ENCODE peak calls at places on chromosomes 11 and 22, in nine cellular contexts. F is IMR-90, I is stomach, W is GM10248, B is right atrium auricular region, Y is WTC11, C is ovary, D is BJ, Q is progenitor cell of endocrine pancreas. G is an unnamed sample.

GRCh38 chr22:45294030-45294429 is 9.3 kb downstream of the UPK3A start:
- DNase-seq in B (no peak), W (no peak), I (no peak), D (no peak), Q (no peak), Y (no peak), C (no peak), F (no peak), G (no peak)

GRCh38 chr11:66155387-66156073 is 85.5 kb downstream of the PACS1 start:
- DNase-seq in B (no peak), D (no peak), I (no peak), C (no peak), F (no peak), W (no peak), Q (no peak), Y (no peak), G (no peak)

GRCh38 chr11:57237204-57237681 is at the start of gene APLNR:
- DNase-seq in I (no peak), C (no peak), Q (no peak), Y (no peak), D (no peak), F (no peak), W (no peak), B (no peak), G (no peak)

GRCh38 chr11:66315498-66315885 is 1.4 kb downstream of the CD248 start:
- DNase-seq in C (no peak), F (no peak), B (no peak), Q (no peak), D (no peak), Y (no peak), I (no peak), W (no peak), G (no peak)

GRCh38 chr22:36644333-36644757 is 59.2 kb downstream of the CACNG2 start:
- DNase-seq in C (no peak), F (peak), D (peak), Q (peak), W (peak), I (no peak), B (no peak), Y (peak), G (peak)

GRCh38 chr11:86577663-86578636 is 94.5 kb downstream of the ME3 start:
- DNase-seq in I (no peak), Q (no peak), C (peak), Y (no peak), F (peak), B (peak), D (peak), W (no peak), G (peak)

GRCh38 chr22:30416843-30417242 is 8.7 kb upstream of the MTFP1 start:
- DNase-seq in I (no peak), Y (no peak), F (no peak), Q (no peak), B (no peak), D (no peak), C (no peak), W (no peak), G (no peak)

GRCh38 chr11:45092901-45093760 is 53.3 kb upstream of the PRDM11 start:
- DNase-seq in W (no peak), F (peak), Q (no peak), B (no peak), C (no peak), D (no peak), I (peak), Y (no peak), G (no peak)

GRCh38 chr11:206516-207212 is 535 bp downstream of the BET1L start:
- DNase-seq in B (peak), W (no peak), D (no peak), I (peak), Y (no peak), F (no peak), C (peak), Q (no peak), G (no peak)

GRCh38 chr22:39530692-39531331 is 1.7 kb downstream of the RPS19BP1 start:
- DNase-seq in W (no peak), B (no peak), I (no peak), Q (no peak), Y (no peak), F (peak), D (no peak), C (no peak), G (no peak)

GRCh38 chr22:27175444-27175843 is 518.1 kb downstream of the MIAT start:
- DNase-seq in Y (no peak), B (no peak), W (no peak), C (no peak), Q (no peak), D (no peak), F (no peak), I (no peak), G (no peak)

GRCh38 chr11:133064152-133064877 is 468.0 kb downstream of the OPCML start:
- DNase-seq in B (peak), W (peak), F (peak), Y (peak), I (peak), Q (peak), C (no peak), D (no peak), G (no peak)

GRCh38 chr11:13972033-13972910 is 9.7 kb downstream of the SPON1 start:
- DNase-seq in F (peak), W (no peak), Y (no peak), I (no peak), D (no peak), C (no peak), B (no peak), Q (no peak), G (no peak)

GRCh38 chr11:69644071-69644961 is 3.4 kb downstream of the CCND1 start:
- DNase-seq in B (peak), F (peak), Q (no peak), D (peak), Y (no peak), W (no peak), I (peak), C (peak), G (peak)

GRCh38 chr11:45113807-45114206 is 32.6 kb upstream of the PRDM11 start:
- DNase-seq in F (no peak), W (no peak), Q (no peak), C (no peak), I (no peak), D (no peak), Y (no peak), B (no peak), G (no peak)

GRCh38 chr11:60942970-60943565 is 8.9 kb downstream of the SLC15A3 start:
- DNase-seq in Y (no peak), C (no peak), I (peak), B (no peak), W (no peak), Q (no peak), D (no peak), F (no peak), G (no peak)

GRCh38 chr22:44309647-44310046 is 3.1 kb downstream of the SHISAL1 start:
- DNase-seq in B (no peak), I (no peak), Q (no peak), W (no peak), C (no peak), D (no peak), F (no peak), Y (no peak), G (no peak)

GRCh38 chr11:100562102-100562501 is 125.0 kb upstream of the ARHGAP42 start:
- DNase-seq in Q (no peak), W (no peak), C (no peak), B (no peak), D (peak), F (peak), I (no peak), Y (no peak), G (peak)

GRCh38 chr11:35967042-35967441 is 23.2 kb downstream of the LDLRAD3 start:
- DNase-seq in D (no peak), F (no peak), W (no peak), Q (no peak), I (no peak), B (no peak), Y (no peak), C (no peak), G (no peak)

GRCh38 chr11:119729581-119730346 is 764 bp upstream of the NECTIN1 start:
- DNase-seq in Q (no peak), I (peak), W (peak), B (peak), Y (peak), C (peak), D (peak), F (peak), G (peak)

GRCh38 chr22:22408731-22409696 is 99.5 kb downstream of the ZNF280B start:
- DNase-seq in F (peak), Y (peak), D (no peak), I (no peak), W (peak), Q (no peak), C (no peak), B (peak), G (no peak)

GRCh38 chr22:46040471-46041465 is 63.8 kb upstream of the WNT7B start:
- DNase-seq in W (no peak), C (peak), D (no peak), I (peak), Q (no peak), F (no peak), B (no peak), Y (peak), G (no peak)

GRCh38 chr22:46931881-46932280 is 169.4 kb downstream of the TBC1D22A start:
- DNase-seq in Y (no peak), C (no peak), I (no peak), B (peak), W (no peak), F (peak), D (no peak), Q (no peak), G (no peak)

GRCh38 chr22:35525687-35526332 is 14.8 kb upstream of the RASD2 start:
- DNase-seq in Y (no peak), B (no peak), Q (no peak), W (no peak), C (no peak), F (no peak), I (no peak), D (no peak), G (no peak)

GRCh38 chr11:6654281-6655019 is 1.2 kb downstream of the DCHS1 start:
- DNase-seq in W (no peak), Q (no peak), I (no peak), F (no peak), B (no peak), C (peak), Y (no peak), D (no peak), G (no peak)

GRCh38 chr11:17699157-17700114 is 19.9 kb upstream of the MYOD1 start:
- DNase-seq in I (no peak), D (no peak), Y (no peak), F (peak), C (no peak), B (no peak), Q (no peak), W (no peak), G (no peak)

GRCh38 chr22:40216041-40216756 is 38.5 kb downstream of the TNRC6B start:
- DNase-seq in F (no peak), Y (no peak), C (no peak), I (peak), W (peak), Q (no peak), B (no peak), D (no peak), G (no peak)

GRCh38 chr11:11876458-11876857 is 34.7 kb downstream of the USP47 start:
- DNase-seq in D (no peak), Y (no peak), F (no peak), C (no peak), I (no peak), B (no peak), Q (no peak), W (no peak), G (no peak)

GRCh38 chr11:73565804-73566203 is 32.1 kb downstream of the FAM168A start:
- DNase-seq in Q (no peak), Y (no peak), B (no peak), D (no peak), F (no peak), W (no peak), I (no peak), C (no peak), G (no peak)

GRCh38 chr22:41668971-41669911 is 19.4 kb downstream of the SNU13 start:
- DNase-seq in I (no peak), C (no peak), F (peak), W (no peak), Q (no peak), B (no peak), D (peak), Y (no peak), G (peak)

GRCh38 chr11:95764267-95764898 is 25.2 kb downstream of the FAM76B start:
- DNase-seq in Q (no peak), F (peak), D (no peak), Y (no peak), W (peak), B (no peak), C (no peak), I (no peak), G (peak)
- TF ChIP-seq CTCF in Q (peak), F (peak), D (peak), Y (peak), W (peak), B (peak), C (peak), I (no peak), G (peak)

GRCh38 chr11:123431619-123432018 is 1.6 kb downstream of the GRAMD1B start:
- DNase-seq in W (no peak), F (peak), Q (no peak), Y (no peak), B (no peak), C (no peak), D (no peak), I (no peak), G (no peak)

GRCh38 chr11:123429336-123429735 is 733 bp upstream of the GRAMD1B start:
- DNase-seq in B (no peak), W (no peak), Y (no peak), I (no peak), C (no peak), F (peak), Q (no peak), D (peak), G (no peak)

GRCh38 chr11:123429851-123430735 is at the start of gene GRAMD1B:
- DNase-seq in I (peak), Q (peak), D (peak), Y (peak), B (no peak), F (peak), W (peak), C (peak), G (peak)

GRCh38 chr11:123428221-123428631 is 1.8 kb upstream of the GRAMD1B start:
- DNase-seq in B (no peak), W (no peak), C (peak), Q (no peak), I (no peak), F (no peak), D (no peak), Y (no peak), G (no peak)

DNA sequence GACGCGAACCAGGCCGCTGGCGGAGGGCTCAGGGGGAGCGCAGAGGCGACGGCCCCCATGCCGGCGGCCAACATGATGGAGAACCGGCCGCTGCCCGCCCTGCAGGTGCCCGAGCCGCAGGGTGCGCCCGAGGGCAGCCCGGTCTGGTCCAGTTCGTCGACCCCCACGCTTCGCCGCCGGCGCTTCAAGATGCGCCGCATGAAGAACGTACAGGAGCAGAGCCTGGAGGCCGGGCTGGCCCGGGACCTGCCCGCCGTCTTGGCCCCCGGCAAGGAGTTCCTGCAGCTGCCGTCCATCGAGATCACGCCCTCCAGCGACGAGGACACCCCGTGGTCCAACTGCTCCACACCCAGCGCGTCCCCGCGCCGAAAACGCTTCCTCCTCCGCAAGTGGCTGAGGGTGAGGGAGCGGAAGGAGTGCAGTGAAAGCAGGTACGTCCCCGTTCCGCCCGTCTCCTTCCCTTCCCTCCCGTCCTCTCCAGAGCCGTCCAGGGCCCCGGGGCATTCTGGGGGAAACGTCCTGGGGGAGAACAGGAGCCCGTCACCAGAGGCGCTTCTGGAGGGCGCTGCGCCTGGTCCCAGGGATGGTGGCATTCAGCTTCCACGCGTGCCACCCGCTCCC is 777 bp downstream of the GRAMD1B start:
- DNase-seq in I (peak), C (peak), D (no peak), B (peak), W (peak), Y (peak), F (peak), Q (peak), G (no peak)
- TF ChIP-seq CTCF in I (no peak), C (no peak), D (no peak), B (no peak), W (peak), Y (no peak), F (no peak), Q (no peak), G (no peak)

DNA sequence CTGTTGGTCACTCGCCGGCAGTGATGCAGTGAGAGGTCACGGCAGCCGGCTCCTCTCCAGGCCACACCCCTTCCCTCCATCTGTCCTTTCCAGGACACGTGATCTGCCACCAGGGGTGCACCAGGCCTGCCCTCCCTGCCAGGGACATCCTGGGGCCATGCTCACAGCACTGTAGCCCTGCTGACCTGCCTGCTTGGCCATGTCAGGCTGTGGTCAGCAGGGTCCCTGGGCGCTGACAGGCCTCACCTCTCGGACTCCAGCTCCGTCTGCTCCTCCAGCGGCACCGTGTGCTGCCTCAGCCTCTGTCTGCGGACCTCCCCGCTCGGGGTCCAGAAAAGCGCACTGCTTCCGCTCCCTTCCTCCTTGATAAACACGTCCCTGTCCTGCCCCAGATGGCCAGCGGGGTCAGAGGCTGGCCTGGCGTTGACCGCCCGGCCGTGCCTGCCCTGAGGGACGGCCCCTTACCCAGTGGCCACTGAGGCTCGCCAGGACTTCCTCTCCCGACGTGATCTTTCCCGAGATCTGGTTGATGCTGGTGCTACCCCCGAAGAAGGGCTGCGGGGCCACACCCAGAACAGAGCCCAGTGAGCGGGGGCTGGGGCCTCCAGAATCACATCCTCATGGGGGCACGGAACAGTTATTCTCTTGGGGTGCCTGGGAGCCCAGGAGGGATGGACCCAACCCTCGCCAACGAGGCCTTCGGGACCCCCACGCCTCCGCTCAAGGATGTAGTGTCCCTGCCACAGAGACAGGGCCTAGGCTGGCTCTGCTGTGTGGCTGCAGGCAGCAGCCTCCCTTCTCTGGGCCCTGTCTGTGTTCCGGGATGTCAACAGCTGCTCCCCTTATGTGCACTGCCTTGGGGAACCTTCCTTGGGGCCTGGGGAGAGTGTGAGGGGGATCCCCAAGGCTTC is 36.3 kb upstream of the CARS1 start:
- DNase-seq in Q (no peak), W (peak), B (no peak), I (peak), D (no peak), F (no peak), Y (peak), C (no peak), G (no peak)
- TF ChIP-seq CTCF in Q (no peak), W (no peak), B (no peak), I (no peak), D (no peak), F (no peak), Y (no peak), C (no peak), G (no peak)

DNA sequence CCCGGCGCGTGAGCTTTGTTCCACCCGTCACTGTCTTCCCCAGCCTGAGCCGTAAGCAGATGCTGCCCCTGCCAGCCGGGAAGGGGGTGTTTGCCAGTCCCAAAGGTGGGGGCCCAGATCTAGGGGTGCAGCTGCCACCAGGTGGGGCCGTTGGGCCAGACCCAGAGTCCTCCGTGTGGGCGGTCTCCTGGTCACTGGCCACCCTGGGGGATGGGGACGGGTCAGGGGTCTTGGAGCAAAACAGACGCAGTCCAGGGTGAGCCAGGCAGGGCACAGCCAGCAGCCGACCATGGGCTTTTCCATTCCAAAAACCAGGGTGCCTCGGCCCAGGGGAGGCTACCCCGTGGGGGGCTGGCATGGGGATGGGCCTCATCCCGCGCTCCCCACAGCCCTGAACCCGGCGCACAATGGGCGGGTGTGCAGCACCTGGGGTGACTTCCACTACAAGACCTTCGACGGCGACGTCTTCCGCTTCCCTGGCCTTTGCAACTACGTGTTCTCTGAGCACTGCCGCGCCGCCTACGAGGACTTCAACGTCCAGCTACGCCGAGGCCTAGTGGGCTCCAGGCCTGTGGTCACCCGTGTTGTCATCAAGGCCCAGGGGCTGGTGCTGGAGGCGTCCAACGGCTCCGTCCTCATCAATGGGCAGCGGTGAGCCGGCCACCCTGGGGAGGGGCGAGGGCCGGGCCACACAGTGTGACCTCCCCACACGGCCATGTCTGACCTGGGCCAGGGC is 3.5 kb downstream of the MUC5B start:
- DNase-seq in Q (no peak), D (no peak), Y (peak), I (no peak), W (no peak), B (no peak), F (no peak), C (peak), G (no peak)
- TF ChIP-seq CTCF in Q (no peak), D (no peak), Y (no peak), I (no peak), W (no peak), B (no peak), F (no peak), C (no peak), G (no peak)

DNA sequence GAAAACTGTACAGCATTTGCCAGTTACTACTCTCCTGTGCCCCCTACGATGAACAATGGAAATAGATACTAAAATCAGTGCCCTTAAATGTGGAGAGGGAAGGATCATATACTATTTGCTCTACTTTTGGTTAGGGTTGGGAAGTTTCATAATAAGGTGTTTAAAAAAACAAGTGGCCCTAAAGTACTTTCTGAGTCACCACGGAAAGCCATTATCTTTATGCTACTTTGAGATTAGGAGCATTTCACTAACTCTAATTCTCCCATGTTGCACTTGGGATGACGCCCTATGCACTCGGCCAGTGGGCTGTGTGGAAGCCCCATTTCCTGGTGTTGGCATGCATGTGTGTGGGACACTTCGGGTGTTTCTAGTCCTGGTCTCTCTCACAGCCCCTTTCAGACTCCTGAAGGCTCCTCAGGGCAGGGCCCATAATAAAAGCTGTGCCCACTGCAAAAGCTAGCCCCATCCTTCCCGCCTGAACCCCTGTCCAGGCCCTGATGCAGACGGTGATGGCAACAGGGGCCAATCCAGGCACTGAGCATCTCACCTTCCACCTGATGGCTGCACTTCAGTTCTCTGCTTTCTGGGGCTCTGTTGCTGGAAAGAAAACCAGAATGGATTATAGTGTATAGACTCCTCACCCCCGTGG is 14.8 kb upstream of the FXYD2 start:
- DNase-seq in B (no peak), C (peak), I (peak), D (no peak), W (no peak), Q (no peak), Y (no peak), F (no peak), G (no peak)
- TF ChIP-seq CTCF in B (no peak), C (no peak), I (no peak), D (no peak), W (no peak), Q (no peak), Y (no peak), F (no peak), G (no peak)

GRCh38 chr11:95545116-95545875 is 244.3 kb downstream of the FAM76B start:
- DNase-seq in Y (peak), W (no peak), Q (no peak), B (no peak), I (no peak), F (no peak), C (no peak), D (no peak), G (no peak)
- TF ChIP-seq CTCF in Y (no peak), W (peak), Q (no peak), B (no peak), I (no peak), F (peak), C (no peak), D (no peak), G (no peak)

G was measured in AG09319.